ENCODE peak calls at places on chromosome X, in ten cellular contexts. D is fibroblast of mammary gland; Z is IMR-90; C is Jurkat, Clone E6-1; L is germinal center; P is stromal cell of bone marrow; Q is NCI-H1105 treated with DMSO at 0.1 percent for 48 hours; G is activated gamma-delta T cell treated with anti-CD3 and anti-CD28 coated beads, Interleukin-2, amount 50 U/mL, for 16 hours; V is SW480; O is stimulated activated CD4-positive, alpha-beta T cell treated with anti-CD3 and anti-CD28 coated beads, Interleukin-2, amount 100 ng/mL, for 24 hours. K is an unnamed sample.

GRCh38 chrX:100980608-100981497 is 11.3 kb downstream of the ARL13A start:
- DNase-seq in D (peak; percentile 87), Z (peak; percentile 81), C (no peak), L (no peak), P (peak; percentile 24), Q (no peak), G (no peak), V (no peak), O (no peak), K (no peak)

GRCh38 chrX:77945910-77946309 is 23.5 kb downstream of the PGAM4 start:
- DNase-seq in D (no peak), Z (no peak), C (no peak), L (no peak), P (no peak), Q (no peak), G (no peak), V (no peak), O (no peak), K (no peak)

GRCh38 chrX:46374371-46374770 is 170.8 kb downstream of the ZNF674 start:
- DNase-seq in D (no peak), Z (no peak), C (no peak), L (no peak), P (no peak), Q (no peak), G (no peak), V (no peak), O (no peak), K (no peak)

GRCh38 chrX:103847174-103847870 is 15.3 kb upstream of the RAB9B start:
- DNase-seq in D (peak; percentile 53), Z (peak; percentile 26), C (no peak), L (no peak), P (no peak), Q (no peak), G (no peak), V (no peak), O (no peak), K (no peak)

GRCh38 chrX:54842638-54843037 is 35.1 kb downstream of the MAGED2 start:
- DNase-seq in D (no peak), Z (no peak), C (no peak), L (no peak), P (no peak), Q (no peak), G (no peak), V (no peak), O (no peak), K (no peak)

GRCh38 chrX:56572975-56573374 is 9.5 kb downstream of the UBQLN2 start:
- DNase-seq in D (no peak), Z (no peak), C (no peak), L (no peak), P (no peak), Q (no peak), G (no peak), V (no peak), O (no peak), K (no peak)

GRCh38 chrX:63764946-63765345 is 20.1 kb downstream of the ARHGEF9 start:
- DNase-seq in D (peak; percentile 49), Z (peak; percentile 34), C (no peak), L (no peak), P (no peak), Q (no peak), G (no peak), V (peak; percentile 25), O (no peak), K (no peak)

GRCh38 chrX:19005909-19006308 is 22.0 kb upstream of the PHKA2 start:
- DNase-seq in D (no peak), Z (no peak), C (no peak), L (no peak), P (no peak), Q (no peak), G (no peak), V (peak; percentile 18), O (no peak), K (no peak)

GRCh38 chrX:152635941-152636340 is 1.8 kb upstream of the GABRQ start:
- DNase-seq in D (peak; percentile 65), Z (peak; percentile 50), C (peak; percentile 14), L (no peak), P (peak; percentile 20), Q (peak; percentile 67), G (no peak), V (peak; percentile 57), O (no peak), K (no peak)

GRCh38 chrX:150587585-150588503 is 19.4 kb downstream of the MTM1 start:
- DNase-seq in D (peak; percentile 37), Z (no peak), C (no peak), L (peak; percentile 21), P (peak; percentile 9), Q (peak; percentile 17), G (peak; percentile 39), V (peak; percentile 85), O (peak; percentile 62), K (no peak)

GRCh38 chrX:144722307-144722706 is 525.0 kb upstream of the SPANXN1 start:
- DNase-seq in D (no peak), Z (no peak), C (no peak), L (no peak), P (no peak), Q (no peak), G (no peak), V (no peak), O (no peak), K (no peak)

GRCh38 chrX:154396948-154397887 is 959 bp upstream of the RPL10 start:
- DNase-seq in D (peak; percentile 64), Z (peak; percentile 46), C (no peak), L (peak; percentile 52), P (no peak), Q (peak; percentile 58), G (no peak), V (peak; percentile 78), O (peak; percentile 71), K (peak; percentile 78)

GRCh38 chrX:123976671-123977316 is 15.3 kb downstream of the STAG2 start:
- DNase-seq in D (peak; percentile 58), Z (peak; percentile 47), C (no peak), L (no peak), P (no peak), Q (no peak), G (no peak), V (peak; percentile 51), O (no peak), K (no peak)

GRCh38 chrX:137988470-137988869 is 422.5 kb downstream of the ZIC3 start:
- DNase-seq in D (no peak), Z (no peak), C (no peak), L (no peak), P (no peak), Q (peak; percentile 47), G (no peak), V (no peak), O (no peak), K (no peak)

GRCh38 chrX:125782184-125782583 is 383.9 kb downstream of the DCAF12L2 start:
- DNase-seq in D (no peak), Z (no peak), C (no peak), L (no peak), P (no peak), Q (no peak), G (no peak), V (no peak), O (no peak), K (no peak)

GRCh38 chrX:68833855-68834331 is 5.1 kb downstream of the EFNB1 start:
- DNase-seq in D (no peak), Z (no peak), C (no peak), L (peak; percentile 9), P (no peak), Q (no peak), G (no peak), V (peak; percentile 46), O (no peak), K (peak; percentile 43)

GRCh38 chrX:720858-721257 is 90.3 kb downstream of the SHOX start:
- DNase-seq in D (no peak), Z (no peak), C (no peak), L (no peak), P (no peak), Q (no peak), G (no peak), V (no peak), O (no peak), K (no peak)

GRCh38 chrX:22534643-22535042 is 261.9 kb downstream of the CBLL2 start:
- DNase-seq in D (peak; percentile 91), Z (peak; percentile 85), C (no peak), L (no peak), P (peak; percentile 74), Q (no peak), G (no peak), V (no peak), O (no peak), K (no peak)

GRCh38 chrX:38999099-38999498 is 197.8 kb downstream of the MID1IP1 start:
- DNase-seq in D (no peak), Z (no peak), C (no peak), L (no peak), P (no peak), Q (no peak), G (no peak), V (no peak), O (no peak), K (no peak)

GRCh38 chrX:16882702-16883486 is 12.7 kb upstream of the RBBP7 start:
- DNase-seq in D (peak; percentile 69), Z (peak; percentile 64), C (peak; percentile 54), L (peak; percentile 63), P (peak; percentile 40), Q (peak; percentile 88), G (peak; percentile 53), V (peak; percentile 87), O (peak; percentile 73), K (peak; percentile 73)

GRCh38 chrX:107565916-107566602 is 62.3 kb upstream of the PRPS1 start:
- DNase-seq in D (peak; percentile 52), Z (peak; percentile 70), C (peak; percentile 9), L (no peak), P (no peak), Q (no peak), G (no peak), V (peak; percentile 5), O (no peak), K (no peak)

GRCh38 chrX:70656304-70656703 is 211.7 kb downstream of the DLG3 start:
- DNase-seq in D (no peak), Z (no peak), C (peak; percentile 12), L (no peak), P (no peak), Q (no peak), G (no peak), V (no peak), O (no peak), K (no peak)

GRCh38 chrX:118221733-118222132 is 105.1 kb upstream of the KLHL13 start:
- DNase-seq in D (peak; percentile 28), Z (no peak), C (no peak), L (no peak), P (peak; percentile 20), Q (no peak), G (no peak), V (no peak), O (no peak), K (no peak)

GRCh38 chrX:109709129-109709631 is 23.9 kb downstream of the ACSL4 start:
- DNase-seq in D (peak; percentile 64), Z (peak; percentile 65), C (no peak), L (no peak), P (no peak), Q (no peak), G (no peak), V (peak; percentile 88), O (no peak), K (peak; percentile 20)

GRCh38 chrX:150446995-150447394 is 83.9 kb downstream of the MAMLD1 start:
- DNase-seq in D (peak; percentile 21), Z (peak; percentile 43), C (no peak), L (no peak), P (no peak), Q (no peak), G (no peak), V (no peak), O (no peak), K (no peak)

K was measured in B cell.